ENCODE peak calls at places on chromosomes 3 and 15, in six cellular contexts. M is NB4, P is kidney glomerular epithelial cell, B is HCT116, N is heart left ventricle, J is T-helper 17 cell. G is an unnamed sample.

GRCh38 chr3:150149651-150150051 is 179.0 kb upstream of the PFN2 start:
- DNase-seq in J (no peak), P (peak), N (peak), B (no peak), M (no peak), G (peak)

GRCh38 chr3:86792316-86792715 is 198.6 kb downstream of the VGLL3 start:
- DNase-seq in B (no peak), J (no peak), N (no peak), M (no peak), P (no peak), G (no peak)

GRCh38 chr15:93413745-93414144 is 324.7 kb upstream of the RGMA start:
- DNase-seq in B (no peak), M (peak), P (no peak), N (no peak), J (no peak), G (no peak)

GRCh38 chr3:74630602-74631001 is 16.1 kb upstream of the CNTN3 start:
- DNase-seq in J (no peak), N (no peak), B (no peak), M (no peak), P (no peak), G (no peak)

GRCh38 chr15:65416845-65417416 is 5.8 kb downstream of the IGDCC4 start:
- DNase-seq in N (peak), B (no peak), P (no peak), M (no peak), J (no peak), G (no peak)

GRCh38 chr15:53833134-53833624 is 73.7 kb upstream of the WDR72 start:
- DNase-seq in M (no peak), B (no peak), N (peak), J (no peak), P (peak), G (no peak)

GRCh38 chr3:45223889-45224730 is 2.0 kb downstream of the TMEM158 start:
- DNase-seq in P (peak), J (no peak), M (peak), B (no peak), N (no peak), G (no peak)

GRCh38 chr15:43518073-43518761 is 809 bp downstream of the MAP1A start:
- DNase-seq in N (no peak), P (no peak), J (no peak), M (peak), B (no peak), G (peak)

GRCh38 chr15:63322541-63322940 is 45.1 kb downstream of the APH1B start:
- DNase-seq in B (no peak), J (no peak), M (no peak), P (peak), N (peak), G (no peak)

GRCh38 chr3:50157821-50158556 is 2.9 kb downstream of the SEMA3F start:
- DNase-seq in P (no peak), B (no peak), N (no peak), M (no peak), J (no peak), G (no peak)

GRCh38 chr3:10703875-10704274 is 112.2 kb upstream of the SLC6A11 start:
- DNase-seq in P (peak), J (no peak), M (peak), N (no peak), B (peak), G (no peak)

GRCh38 chr3:99910752-99911151 is 93.1 kb downstream of the CMSS1 start:
- DNase-seq in M (no peak), N (no peak), J (no peak), B (no peak), P (no peak), G (no peak)

GRCh38 chr15:91887921-91888373 is 34.4 kb downstream of the SLCO3A1 start:
- DNase-seq in B (no peak), N (no peak), J (no peak), M (no peak), P (no peak), G (no peak)

GRCh38 chr3:117278424-117279190 is 569.0 kb downstream of the TUSC7 start:
- DNase-seq in B (peak), P (peak), J (no peak), N (no peak), M (no peak), G (no peak)

GRCh38 chr3:187989458-187990153 is 164.4 kb upstream of the LPP start:
- DNase-seq in N (no peak), B (no peak), J (no peak), P (no peak), M (no peak), G (peak)

GRCh38 chr15:75356006-75356405 is 9.2 kb downstream of the NEIL1 start:
- DNase-seq in M (no peak), N (no peak), P (no peak), J (no peak), B (no peak), G (no peak)

GRCh38 chr3:45163481-45163880 is 17.3 kb upstream of the CDCP1 start:
- DNase-seq in P (no peak), N (no peak), B (no peak), J (no peak), M (peak), G (no peak)

GRCh38 chr15:88382482-88382983 is 84.7 kb downstream of the MRPL46 start:
- DNase-seq in N (no peak), P (peak), J (no peak), M (no peak), B (no peak), G (no peak)

GRCh38 chr3:197692641-197693040 is 44.1 kb downstream of the RUBCN start:
- DNase-seq in J (no peak), B (no peak), N (no peak), M (peak), P (no peak), G (peak)